ENCODE peak calls at places on chromosomes 4 and X, in nine cellular contexts. A is HCEC 1CT; Y is keratinocyte; C is T-helper 2 cell; L is frontal cortex; M is iPS DF 6.9; N is colonic mucosa; R is CD4-positive, alpha-beta T cell; K is PC-9. T is an unnamed sample.
A peak's percentile ranks its signal among the peaks of the same experiment; 100 is the strongest.

GRCh38 chr4:100428051-100428450 is 89.8 kb downstream of the EMCN start:
- DNase-seq in N (no peak), R (no peak), K (peak; percentile 35), L (no peak), C (no peak), Y (peak; percentile 33), M (no peak), A (peak; percentile 71), T (no peak)

GRCh38 chr4:106160560-106160959 is 155.4 kb downstream of the TBCK start:
- DNase-seq in Y (no peak), N (no peak), M (no peak), C (no peak), L (no peak), R (no peak), K (no peak), A (no peak), T (no peak)

GRCh38 chr4:45946699-45947098 is 177.2 kb downstream of the GABRG1 start:
- DNase-seq in R (no peak), N (no peak), L (no peak), K (no peak), C (no peak), M (no peak), Y (no peak), A (no peak), T (no peak)

GRCh38 chr4:9825049-9825448 is 43.6 kb downstream of the DRD5 start:
- DNase-seq in L (no peak), K (no peak), N (no peak), M (no peak), C (peak; percentile 89), Y (no peak), A (no peak), R (no peak), T (no peak)

GRCh38 chrX:130170752-130171445 is 863 bp upstream of the RAB33A start:
- DNase-seq in L (peak; percentile 68), C (peak; percentile 88), N (peak; percentile 35), K (no peak), A (peak; percentile 18), R (peak; percentile 61), M (no peak), Y (no peak), T (peak; percentile 50)

GRCh38 chrX:20330545-20330944 is 63.8 kb upstream of the RPS6KA3 start:
- DNase-seq in Y (no peak), L (no peak), R (no peak), M (no peak), K (no peak), N (no peak), C (no peak), A (no peak), T (no peak)

GRCh38 chr4:2962614-2963184 is 507 bp downstream of the NOP14 start:
- DNase-seq in R (no peak), K (peak; percentile 44), N (peak; percentile 60), Y (no peak), L (peak; percentile 48), A (peak; percentile 15), M (no peak), C (peak; percentile 55), T (no peak)

GRCh38 chrX:42497356-42497755 is 280.6 kb downstream of the PPP1R2C start:
- DNase-seq in A (no peak), M (no peak), Y (no peak), N (no peak), L (no peak), C (no peak), R (no peak), K (no peak), T (no peak)

GRCh38 chrX:109134777-109135176 is 347.1 kb downstream of the GUCY2F start:
- DNase-seq in N (no peak), K (no peak), M (no peak), A (no peak), R (no peak), Y (no peak), C (no peak), L (no peak), T (no peak)

GRCh38 chr4:183550345-183551080 is 45.7 kb downstream of the ING2 start:
- DNase-seq in R (no peak), M (no peak), Y (no peak), A (no peak), C (no peak), N (no peak), L (no peak), K (no peak), T (no peak)

GRCh38 chrX:53683556-53684414 is 2.7 kb downstream of the HUWE1 start:
- DNase-seq in K (peak; percentile 90), M (peak; percentile 79), N (peak; percentile 91), C (peak; percentile 98), A (peak; percentile 95), Y (peak; percentile 82), R (peak; percentile 84), L (peak; percentile 77), T (peak; percentile 86)

GRCh38 chr4:185383451-185383850 is 12.3 kb downstream of the LRP2BP start:
- DNase-seq in M (no peak), R (no peak), Y (no peak), L (no peak), N (peak; percentile 56), C (no peak), A (no peak), K (peak; percentile 80), T (no peak)

GRCh38 chr4:176156656-176157055 is 38.7 kb downstream of the SPATA4 start:
- DNase-seq in N (no peak), K (no peak), R (no peak), C (no peak), A (no peak), Y (no peak), M (no peak), L (no peak), T (no peak)

GRCh38 chr4:117800636-117801035 is 233.7 kb upstream of the NDST3 start:
- DNase-seq in L (no peak), M (no peak), K (no peak), A (no peak), N (no peak), Y (no peak), C (no peak), R (no peak), T (no peak)

GRCh38 chrX:115410731-115411435 is 121.4 kb downstream of the LUZP4 start:
- DNase-seq in A (no peak), Y (no peak), N (no peak), L (no peak), K (no peak), R (no peak), M (no peak), C (no peak), T (no peak)

GRCh38 chrX:101430457-101431078 is 22.5 kb downstream of the HNRNPH2 start:
- DNase-seq in L (no peak), N (no peak), R (no peak), M (no peak), A (peak; percentile 61), Y (no peak), C (peak; percentile 74), K (no peak), T (no peak)

GRCh38 chrX:66638591-66639500 is at the start of gene EDA2R:
- DNase-seq in A (peak; percentile 81), Y (peak; percentile 63), M (peak; percentile 31), K (no peak), N (peak; percentile 44), C (peak; percentile 79), L (no peak), R (no peak), T (peak; percentile 0)

GRCh38 chrX:24283122-24283789 is 30.6 kb downstream of the SUPT20HL2 start:
- DNase-seq in Y (no peak), C (no peak), M (no peak), L (no peak), N (no peak), K (no peak), R (no peak), A (no peak), T (no peak)

GRCh38 chrX:43702660-43703059 is 46.6 kb downstream of the MAOA start:
- DNase-seq in N (no peak), K (no peak), M (no peak), R (no peak), C (no peak), Y (no peak), L (no peak), A (no peak), T (no peak)

GRCh38 chr4:10033191-10033881 is 12.0 kb upstream of the SLC2A9 start:
- DNase-seq in Y (no peak), K (peak; percentile 63), M (no peak), L (no peak), N (no peak), R (no peak), A (no peak), C (no peak), T (no peak)

GRCh38 chr4:140330311-140330900 is 43.0 kb upstream of the SCOC start:
- DNase-seq in R (no peak), A (peak; percentile 15), C (peak; percentile 16), Y (no peak), N (no peak), K (no peak), L (no peak), M (no peak), T (no peak)

GRCh38 chr4:22510750-22511149 is 5.1 kb downstream of the ADGRA3 start:
- DNase-seq in Y (no peak), K (no peak), M (no peak), C (no peak), N (no peak), L (no peak), R (no peak), A (no peak), T (no peak)

GRCh38 chrX:43876680-43877079 is 5.6 kb downstream of the MAOB start:
- DNase-seq in A (no peak), L (no peak), K (no peak), N (no peak), M (no peak), C (peak; percentile 74), R (no peak), Y (no peak), T (no peak)